ENCODE peak calls at places on chromosomes 1 and 21, in eight cellular contexts. One of them, this sample, is unnamed.

GRCh38 chr1:58804853-58805252 is 21.0 kb upstream of the JUN start:
- DNase-seq in upper lobe of right lung: no peak
- DNase-seq in CD8-positive, alpha-beta T cell: no peak
- DNase-seq in cardiac fibroblast: no peak
- DNase-seq in OCI-LY7: no peak
- DNase-seq in dorsolateral prefrontal cortex: no peak
- DNase-seq in heart left ventricle: no peak
- DNase-seq in lower lobe of right lung: no peak
- DNase-seq in this sample: no peak

GRCh38 chr1:236608930-236609726 is 4.8 kb upstream of the HEATR1 start:
- DNase-seq in upper lobe of right lung: no peak
- DNase-seq in CD8-positive, alpha-beta T cell: no peak
- DNase-seq in cardiac fibroblast: peak
- DNase-seq in OCI-LY7: peak
- DNase-seq in dorsolateral prefrontal cortex: peak
- DNase-seq in heart left ventricle: peak
- DNase-seq in lower lobe of right lung: no peak
- DNase-seq in this sample: peak

GRCh38 chr1:172719694-172720138 is 60.8 kb downstream of the FASLG start:
- DNase-seq in upper lobe of right lung: no peak
- DNase-seq in CD8-positive, alpha-beta T cell: no peak
- DNase-seq in cardiac fibroblast: peak
- DNase-seq in OCI-LY7: peak
- DNase-seq in dorsolateral prefrontal cortex: no peak
- DNase-seq in heart left ventricle: no peak
- DNase-seq in lower lobe of right lung: no peak
- DNase-seq in this sample: peak

GRCh38 chr1:207497951-207498350 is 2.0 kb downstream of the CR1 start:
- DNase-seq in upper lobe of right lung: no peak
- DNase-seq in CD8-positive, alpha-beta T cell: no peak
- DNase-seq in cardiac fibroblast: no peak
- DNase-seq in OCI-LY7: no peak
- DNase-seq in dorsolateral prefrontal cortex: no peak
- DNase-seq in heart left ventricle: no peak
- DNase-seq in lower lobe of right lung: no peak
- DNase-seq in this sample: no peak

GRCh38 chr1:17826165-17826488 is 71.0 kb downstream of the ACTL8 start:
- DNase-seq in upper lobe of right lung: peak
- DNase-seq in CD8-positive, alpha-beta T cell: no peak
- DNase-seq in cardiac fibroblast: peak
- DNase-seq in OCI-LY7: peak
- DNase-seq in dorsolateral prefrontal cortex: peak
- DNase-seq in heart left ventricle: peak
- DNase-seq in lower lobe of right lung: peak
- DNase-seq in this sample: no peak

GRCh38 chr21:41446571-41446970 is 20.5 kb downstream of the MX1 start:
- DNase-seq in upper lobe of right lung: no peak
- DNase-seq in CD8-positive, alpha-beta T cell: no peak
- DNase-seq in cardiac fibroblast: no peak
- DNase-seq in OCI-LY7: no peak
- DNase-seq in dorsolateral prefrontal cortex: no peak
- DNase-seq in heart left ventricle: no peak
- DNase-seq in lower lobe of right lung: no peak
- DNase-seq in this sample: no peak

GRCh38 chr21:35349378-35350080 is 300.4 kb upstream of the RUNX1 start:
- DNase-seq in upper lobe of right lung: no peak
- DNase-seq in CD8-positive, alpha-beta T cell: no peak
- DNase-seq in cardiac fibroblast: no peak
- DNase-seq in OCI-LY7: no peak
- DNase-seq in dorsolateral prefrontal cortex: no peak
- DNase-seq in heart left ventricle: no peak
- DNase-seq in lower lobe of right lung: no peak
- DNase-seq in this sample: no peak

GRCh38 chr1:5706239-5706638 is 286.0 kb downstream of the NPHP4 start:
- DNase-seq in upper lobe of right lung: no peak
- DNase-seq in CD8-positive, alpha-beta T cell: no peak
- DNase-seq in cardiac fibroblast: no peak
- DNase-seq in OCI-LY7: no peak
- DNase-seq in dorsolateral prefrontal cortex: no peak
- DNase-seq in heart left ventricle: no peak
- DNase-seq in lower lobe of right lung: peak
- DNase-seq in this sample: no peak

GRCh38 chr1:206826409-206826808 is 39.0 kb upstream of the IL20 start:
- DNase-seq in upper lobe of right lung: no peak
- DNase-seq in CD8-positive, alpha-beta T cell: no peak
- DNase-seq in cardiac fibroblast: no peak
- DNase-seq in OCI-LY7: no peak
- DNase-seq in dorsolateral prefrontal cortex: no peak
- DNase-seq in heart left ventricle: no peak
- DNase-seq in lower lobe of right lung: no peak
- DNase-seq in this sample: no peak

GRCh38 chr1:222596696-222597095 is 7.0 kb upstream of the TAF1A start:
- DNase-seq in upper lobe of right lung: no peak
- DNase-seq in CD8-positive, alpha-beta T cell: no peak
- DNase-seq in cardiac fibroblast: no peak
- DNase-seq in OCI-LY7: no peak
- DNase-seq in dorsolateral prefrontal cortex: no peak
- DNase-seq in heart left ventricle: no peak
- DNase-seq in lower lobe of right lung: no peak
- DNase-seq in this sample: no peak

GRCh38 chr21:19523731-19524130 is 1120.1 kb upstream of the TMPRSS15 start:
- DNase-seq in upper lobe of right lung: no peak
- DNase-seq in CD8-positive, alpha-beta T cell: no peak
- DNase-seq in cardiac fibroblast: no peak
- DNase-seq in OCI-LY7: no peak
- DNase-seq in dorsolateral prefrontal cortex: no peak
- DNase-seq in heart left ventricle: no peak
- DNase-seq in lower lobe of right lung: no peak
- DNase-seq in this sample: no peak

GRCh38 chr21:45747802-45748445 is 104.4 kb downstream of the PCBP3 start:
- DNase-seq in upper lobe of right lung: no peak
- DNase-seq in CD8-positive, alpha-beta T cell: no peak
- DNase-seq in cardiac fibroblast: peak
- DNase-seq in OCI-LY7: no peak
- DNase-seq in dorsolateral prefrontal cortex: peak
- DNase-seq in heart left ventricle: no peak
- DNase-seq in lower lobe of right lung: no peak
- DNase-seq in this sample: no peak

GRCh38 chr1:13824626-13825025 is 124.6 kb downstream of the PRDM2 start:
- DNase-seq in upper lobe of right lung: no peak
- DNase-seq in CD8-positive, alpha-beta T cell: no peak
- DNase-seq in cardiac fibroblast: no peak
- DNase-seq in OCI-LY7: no peak
- DNase-seq in dorsolateral prefrontal cortex: no peak
- DNase-seq in heart left ventricle: no peak
- DNase-seq in lower lobe of right lung: no peak
- DNase-seq in this sample: no peak

GRCh38 chr1:43144228-43144627 is 27.9 kb downstream of the EBNA1BP2 start:
- DNase-seq in upper lobe of right lung: no peak
- DNase-seq in CD8-positive, alpha-beta T cell: no peak
- DNase-seq in cardiac fibroblast: peak
- DNase-seq in OCI-LY7: no peak
- DNase-seq in dorsolateral prefrontal cortex: no peak
- DNase-seq in heart left ventricle: no peak
- DNase-seq in lower lobe of right lung: no peak
- DNase-seq in this sample: no peak

GRCh38 chr1:20281801-20282200 is 8.9 kb upstream of the VWA5B1 start:
- DNase-seq in upper lobe of right lung: no peak
- DNase-seq in CD8-positive, alpha-beta T cell: no peak
- DNase-seq in cardiac fibroblast: peak
- DNase-seq in OCI-LY7: no peak
- DNase-seq in dorsolateral prefrontal cortex: no peak
- DNase-seq in heart left ventricle: no peak
- DNase-seq in lower lobe of right lung: no peak
- DNase-seq in this sample: no peak

GRCh38 chr1:115613767-115614166 is 28.0 kb upstream of the VANGL1 start:
- DNase-seq in upper lobe of right lung: no peak
- DNase-seq in CD8-positive, alpha-beta T cell: no peak
- DNase-seq in cardiac fibroblast: no peak
- DNase-seq in OCI-LY7: no peak
- DNase-seq in dorsolateral prefrontal cortex: no peak
- DNase-seq in heart left ventricle: no peak
- DNase-seq in lower lobe of right lung: no peak
- DNase-seq in this sample: no peak

DNA sequence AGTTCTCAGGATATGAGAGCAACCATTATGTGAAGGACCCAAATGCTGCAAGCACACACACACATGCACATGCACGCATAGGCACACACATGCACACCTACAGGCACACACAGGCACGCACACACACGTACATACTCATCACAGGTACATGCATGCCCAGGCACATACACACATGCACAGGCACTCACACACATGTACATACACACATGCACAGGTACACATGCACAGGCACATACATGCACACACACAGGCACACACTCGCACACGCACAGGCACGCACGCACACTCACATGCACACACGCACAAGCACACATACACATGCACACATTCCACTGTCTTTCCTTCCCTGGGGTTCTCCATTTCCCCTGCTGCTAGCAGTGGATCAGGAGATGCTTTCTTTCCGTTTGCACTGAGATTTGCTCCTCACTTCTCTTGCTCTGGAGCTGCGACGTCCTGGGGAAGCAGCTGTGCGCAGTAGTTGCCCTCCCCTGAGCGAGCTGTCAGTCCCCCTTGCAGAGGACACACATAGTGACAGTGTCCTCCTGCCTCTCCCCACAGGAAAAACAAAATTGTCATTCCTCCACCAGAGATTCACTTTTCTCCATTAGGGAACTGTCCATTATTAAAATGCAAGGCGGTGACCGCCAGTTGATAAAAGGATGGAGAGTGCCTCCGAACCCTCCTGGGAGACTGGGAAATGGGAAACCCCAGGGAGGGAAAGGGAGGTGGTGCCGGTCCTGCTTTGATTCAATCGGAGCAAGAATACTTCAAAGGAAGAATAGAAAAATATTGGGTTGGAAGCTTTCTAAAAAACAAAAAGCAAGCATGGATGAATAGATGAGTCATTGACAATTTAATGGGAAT is 69.5 kb downstream of the WDR4 start:
- DNase-seq in upper lobe of right lung: no peak
- DNase-seq in CD8-positive, alpha-beta T cell: no peak
- DNase-seq in cardiac fibroblast: no peak
- DNase-seq in OCI-LY7: no peak
- DNase-seq in dorsolateral prefrontal cortex: no peak
- DNase-seq in heart left ventricle: no peak
- DNase-seq in lower lobe of right lung: no peak
- DNase-seq in this sample: no peak
- TF ChIP-seq CTCF in upper lobe of right lung: no peak
- TF ChIP-seq CTCF in CD8-positive, alpha-beta T cell: no peak
- TF ChIP-seq CTCF in cardiac fibroblast: no peak
- TF ChIP-seq CTCF in OCI-LY7: no peak
- TF ChIP-seq CTCF in dorsolateral prefrontal cortex: no peak
- TF ChIP-seq CTCF in heart left ventricle: no peak
- TF ChIP-seq CTCF in lower lobe of right lung: no peak
- TF ChIP-seq CTCF in this sample: no peak

DNA sequence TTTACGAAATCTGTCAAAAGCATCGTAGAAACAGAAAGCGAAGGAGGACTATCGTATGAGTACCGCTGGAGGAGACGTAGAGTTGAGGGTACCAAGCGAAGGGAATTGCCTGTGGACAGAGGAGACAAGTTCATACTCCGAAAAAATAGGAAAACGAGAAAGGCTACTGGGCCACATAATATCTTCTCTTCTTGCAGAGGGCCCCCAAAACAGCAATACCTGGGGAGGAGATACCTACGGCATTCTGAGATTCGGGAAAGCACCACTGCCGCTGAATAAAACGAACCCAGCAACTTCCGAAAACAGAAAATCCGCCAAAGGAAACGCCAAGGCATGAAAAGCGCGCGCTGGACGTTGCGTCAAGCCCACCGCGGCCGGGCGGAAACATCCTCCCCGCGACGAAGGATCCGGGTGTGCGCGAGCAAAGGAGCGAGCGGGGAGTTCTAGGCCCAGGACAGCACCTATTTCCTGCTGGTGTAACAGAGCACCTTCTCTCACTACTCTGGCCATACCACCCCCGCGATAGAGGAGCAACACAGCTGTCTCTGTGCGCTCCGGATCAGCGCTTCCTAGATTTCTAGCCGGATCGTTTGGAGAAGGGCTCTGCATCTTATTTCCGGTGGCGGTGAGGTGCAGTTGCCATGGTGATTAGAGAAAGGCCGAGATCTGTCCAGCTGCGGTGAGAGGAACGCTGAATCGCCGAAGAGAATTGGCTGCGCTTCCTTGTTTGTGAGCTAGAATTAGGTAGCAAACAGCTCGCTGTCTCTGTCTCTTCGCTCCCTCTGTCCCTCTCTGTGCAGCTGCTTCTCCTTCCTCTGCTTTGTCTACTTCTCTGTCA is at the start of the genes EFCAB7 and ITGB3BP:
- DNase-seq in upper lobe of right lung: peak
- DNase-seq in CD8-positive, alpha-beta T cell: peak
- DNase-seq in cardiac fibroblast: peak
- DNase-seq in OCI-LY7: peak
- DNase-seq in dorsolateral prefrontal cortex: peak
- DNase-seq in heart left ventricle: peak
- DNase-seq in lower lobe of right lung: peak
- DNase-seq in this sample: peak
- TF ChIP-seq CTCF in upper lobe of right lung: no peak
- TF ChIP-seq CTCF in CD8-positive, alpha-beta T cell: no peak
- TF ChIP-seq CTCF in cardiac fibroblast: no peak
- TF ChIP-seq CTCF in OCI-LY7: no peak
- TF ChIP-seq CTCF in dorsolateral prefrontal cortex: no peak
- TF ChIP-seq CTCF in heart left ventricle: no peak
- TF ChIP-seq CTCF in lower lobe of right lung: no peak
- TF ChIP-seq CTCF in this sample: no peak

GRCh38 chr1:174425121-174425520 is 22.6 kb upstream of the GPR52 start:
- DNase-seq in upper lobe of right lung: no peak
- DNase-seq in CD8-positive, alpha-beta T cell: no peak
- DNase-seq in cardiac fibroblast: no peak
- DNase-seq in OCI-LY7: no peak
- DNase-seq in dorsolateral prefrontal cortex: no peak
- DNase-seq in heart left ventricle: no peak
- DNase-seq in lower lobe of right lung: no peak
- DNase-seq in this sample: no peak
- TF ChIP-seq CTCF in upper lobe of right lung: no peak
- TF ChIP-seq CTCF in CD8-positive, alpha-beta T cell: no peak
- TF ChIP-seq CTCF in cardiac fibroblast: no peak
- TF ChIP-seq CTCF in OCI-LY7: no peak
- TF ChIP-seq CTCF in dorsolateral prefrontal cortex: no peak
- TF ChIP-seq CTCF in heart left ventricle: no peak
- TF ChIP-seq CTCF in lower lobe of right lung: no peak
- TF ChIP-seq CTCF in this sample: no peak

GRCh38 chr1:12014141-12014981 is 4.9 kb upstream of the MIIP start:
- DNase-seq in upper lobe of right lung: no peak
- DNase-seq in CD8-positive, alpha-beta T cell: no peak
- DNase-seq in cardiac fibroblast: peak
- DNase-seq in OCI-LY7: no peak
- DNase-seq in dorsolateral prefrontal cortex: no peak
- DNase-seq in heart left ventricle: no peak
- DNase-seq in lower lobe of right lung: peak
- DNase-seq in this sample: no peak
- TF ChIP-seq CTCF in upper lobe of right lung: no peak
- TF ChIP-seq CTCF in CD8-positive, alpha-beta T cell: no peak
- TF ChIP-seq CTCF in cardiac fibroblast: peak
- TF ChIP-seq CTCF in OCI-LY7: peak
- TF ChIP-seq CTCF in dorsolateral prefrontal cortex: no peak
- TF ChIP-seq CTCF in heart left ventricle: no peak
- TF ChIP-seq CTCF in lower lobe of right lung: no peak
- TF ChIP-seq CTCF in this sample: no peak